ENCODE peak calls at places on chromosome 1, in seven cellular contexts. Y, N, J, A, K, X and H are unnamed samples.

GRCh38 chr1:15935056-15935950 is 40.6 kb downstream of the ZBTB17 start:
- DNase-seq in A (no peak), N (no peak), K (no peak), J (no peak), Y (no peak), X (no peak), H (no peak)

GRCh38 chr1:198287916-198288315 is 131.1 kb downstream of the NEK7 start:
- DNase-seq in N (no peak), A (no peak), J (no peak), K (no peak), X (no peak), Y (no peak), H (no peak)

GRCh38 chr1:2258122-2258812 is 30.1 kb downstream of the SKI start:
- DNase-seq in X (no peak), N (no peak), J (no peak), A (no peak), K (no peak), Y (no peak), H (no peak)

GRCh38 chr1:203871114-203871875 is 9.9 kb downstream of the SNRPE start:
- DNase-seq in A (peak), Y (no peak), X (no peak), J (peak), K (peak), N (no peak), H (no peak)

GRCh38 chr1:19639999-19640362 is 4.1 kb upstream of the NBL1 start:
- DNase-seq in A (no peak), Y (no peak), J (no peak), X (no peak), K (no peak), N (no peak), H (no peak)

GRCh38 chr1:21590116-21590905 is 78.8 kb downstream of the RAP1GAP start:
- DNase-seq in N (no peak), X (no peak), Y (no peak), J (no peak), K (no peak), A (no peak), H (no peak)

GRCh38 chr1:27522860-27523665 is 33.1 kb upstream of the WASF2 start:
- DNase-seq in Y (peak), N (peak), A (no peak), K (no peak), X (peak), J (peak), H (no peak)

GRCh38 chr1:94873520-94874351 is 53.2 kb downstream of the CNN3 start:
- DNase-seq in K (no peak), N (no peak), A (peak), X (no peak), J (no peak), Y (no peak), H (no peak)

GRCh38 chr1:200364121-200364759 is 45.6 kb downstream of the ZNF281 start:
- DNase-seq in A (no peak), N (no peak), K (peak), J (no peak), Y (no peak), X (no peak), H (no peak)

GRCh38 chr1:204369006-204369726 is 9.4 kb upstream of the PLEKHA6 start:
- DNase-seq in Y (no peak), K (no peak), X (no peak), N (no peak), J (no peak), A (no peak), H (no peak)

GRCh38 chr1:53306168-53306567 is 21.7 kb downstream of the LRP8 start:
- DNase-seq in N (no peak), Y (no peak), X (no peak), J (no peak), K (no peak), A (no peak), H (no peak)

GRCh38 chr1:147837129-147837776 is 65.3 kb upstream of the GJA8 start:
- DNase-seq in N (no peak), X (no peak), K (no peak), J (no peak), A (no peak), Y (no peak), H (no peak)

GRCh38 chr1:108750476-108751191 is 4.2 kb downstream of the STXBP3 start:
- DNase-seq in K (peak), X (no peak), A (no peak), N (no peak), Y (no peak), J (no peak), H (no peak)

GRCh38 chr1:58896211-58897183 is 112.7 kb upstream of the JUN start:
- DNase-seq in N (no peak), A (no peak), Y (peak), X (no peak), K (no peak), J (no peak), H (peak)

GRCh38 chr1:19737413-19737812 is 62.3 kb downstream of the TMCO4 start:
- DNase-seq in X (no peak), A (no peak), N (no peak), J (no peak), K (peak), Y (no peak), H (no peak)

GRCh38 chr1:14738235-14738634 is 139.8 kb downstream of the KAZN start:
- DNase-seq in N (no peak), Y (no peak), K (no peak), X (no peak), A (no peak), J (no peak), H (no peak)

GRCh38 chr1:185559684-185560310 is 174.4 kb upstream of the HMCN1 start:
- DNase-seq in J (peak), N (peak), X (peak), K (peak), Y (peak), A (no peak), H (peak)

GRCh38 chr1:31101147-31101502 is 35.6 kb upstream of the PUM1 start:
- DNase-seq in Y (no peak), A (no peak), K (peak), N (no peak), X (no peak), J (no peak), H (no peak)

GRCh38 chr1:155329980-155330598 is 9.4 kb downstream of the RUSC1 start:
- DNase-seq in A (no peak), X (no peak), J (no peak), Y (no peak), N (no peak), K (no peak), H (no peak)

GRCh38 chr1:221669441-221669840 is 72.4 kb downstream of the DUSP10 start:
- DNase-seq in Y (no peak), N (no peak), J (no peak), K (no peak), A (no peak), X (no peak), H (no peak)

GRCh38 chr1:110082477-110082876 is 12.0 kb upstream of the ALX3 start:
- DNase-seq in A (no peak), N (no peak), X (no peak), J (no peak), Y (no peak), K (no peak), H (no peak)